ENCODE peak calls at places on chromosomes 2 and 18, in five cellular contexts. N is NT2/D1; O is body of pancreas; I is stimulated activated CD4-positive, alpha-beta T cell treated with anti-CD3 and anti-CD28 coated beads, TNF-alpha, amount 100 ng/mL, for 1 hour; Y is OCI-LY7. A is an unnamed sample.

GRCh38 chr2:85248741-85249524 is 78.9 kb downstream of the TGOLN2 start:
- DNase-seq in N (no peak), O (peak), I (no peak), Y (no peak), A (no peak)

GRCh38 chr2:61439241-61440002 is 31.5 kb downstream of the USP34 start:
- DNase-seq in N (no peak), O (peak), I (no peak), Y (peak), A (no peak)

GRCh38 chr2:40346535-40347354 is 105.1 kb downstream of the SLC8A1 start:
- DNase-seq in N (no peak), O (no peak), I (no peak), Y (no peak), A (peak)

GRCh38 chr2:60533114-60534033 is 20.1 kb downstream of the BCL11A start:
- DNase-seq in N (no peak), O (no peak), I (no peak), Y (no peak), A (no peak)

GRCh38 chr18:58640428-58640805 is 11.5 kb upstream of the ALPK2 start:
- DNase-seq in N (no peak), O (no peak), I (no peak), Y (no peak), A (no peak)

GRCh38 chr2:218984239-218985020 is 554 bp downstream of the FEV start:
- DNase-seq in N (no peak), O (peak), I (no peak), Y (no peak), A (peak)

GRCh38 chr2:148876190-148876588 is 1.2 kb downstream of the KIF5C start:
- DNase-seq in N (peak), O (no peak), I (no peak), Y (peak), A (no peak)

GRCh38 chr2:160380000-160380570 is 113.5 kb downstream of the RBMS1 start:
- DNase-seq in N (no peak), O (no peak), I (no peak), Y (no peak), A (no peak)

GRCh38 chr2:123695449-123695848 is 329.6 kb upstream of the CNTNAP5 start:
- DNase-seq in N (no peak), O (no peak), I (no peak), Y (no peak), A (peak)

GRCh38 chr2:158738363-158738762 is 56.8 kb upstream of the DAPL1 start:
- DNase-seq in N (no peak), O (no peak), I (no peak), Y (no peak), A (no peak)

GRCh38 chr2:117935436-117935835 is 78.4 kb downstream of the CCDC93 start:
- DNase-seq in N (no peak), O (no peak), I (no peak), Y (no peak), A (no peak)

GRCh38 chr2:238424313-238424700 is 2.4 kb upstream of the ASB1 start:
- DNase-seq in N (no peak), O (no peak), I (no peak), Y (no peak), A (no peak)

GRCh38 chr2:80028584-80028983 is 276.0 kb downstream of the LRRTM1 start:
- DNase-seq in N (no peak), O (no peak), I (no peak), Y (no peak), A (no peak)

GRCh38 chr2:235737396-235737795 is 243.6 kb downstream of the AGAP1 start:
- DNase-seq in N (no peak), O (no peak), I (no peak), Y (no peak), A (no peak)

GRCh38 chr2:74007120-74007519 is 22.4 kb downstream of the TET3 start:
- DNase-seq in N (no peak), O (no peak), I (no peak), Y (no peak), A (no peak)

GRCh38 chr2:9800639-9800974 is 42.7 kb upstream of the TAF1B start:
- DNase-seq in N (no peak), O (no peak), I (no peak), Y (no peak), A (no peak)

GRCh38 chr2:69605332-69605731 is 38.2 kb downstream of the AAK1 start:
- DNase-seq in N (no peak), O (no peak), I (no peak), Y (no peak), A (peak)

GRCh38 chr18:64219511-64219910 is 70.6 kb upstream of the LINC00305 start:
- DNase-seq in N (no peak), O (no peak), I (no peak), Y (no peak), A (no peak)

GRCh38 chr18:31482051-31482450 is 15.9 kb upstream of the DSG2 start:
- DNase-seq in N (no peak), O (no peak), I (no peak), Y (no peak), A (no peak)

A was measured in MV-4-11.